ENCODE peak calls at places on chromosomes 4 and X, in ten cellular contexts. One of them, this sample, is unnamed.

GRCh38 chr4:159237975-159238374 is 135.1 kb downstream of the RAPGEF2 start:
- DNase-seq in activated gamma-delta T cell: no peak
- DNase-seq in activated CD4-positive, alpha-beta T cell treated with anti-CD3 and anti-CD28 coated beads for 1 hour: no peak
- DNase-seq in mesothelial cell of epicardium: no peak
- DNase-seq in NCI-H2029: no peak
- DNase-seq in NCI-H2171: no peak
- DNase-seq in M059J: no peak
- DNase-seq in GM23338: no peak
- DNase-seq in cardiac fibroblast: no peak
- DNase-seq in GM20000: no peak
- DNase-seq in this sample: no peak

GRCh38 chr4:157280673-157281072 is 60.1 kb downstream of the GRIA2 start:
- DNase-seq in activated gamma-delta T cell: no peak
- DNase-seq in activated CD4-positive, alpha-beta T cell treated with anti-CD3 and anti-CD28 coated beads for 1 hour: no peak
- DNase-seq in mesothelial cell of epicardium: no peak
- DNase-seq in NCI-H2029: no peak
- DNase-seq in NCI-H2171: no peak
- DNase-seq in M059J: peak
- DNase-seq in GM23338: no peak
- DNase-seq in cardiac fibroblast: no peak
- DNase-seq in GM20000: no peak
- DNase-seq in this sample: no peak

GRCh38 chr4:158025131-158025530 is 147.7 kb downstream of the GASK1B start:
- DNase-seq in activated gamma-delta T cell: no peak
- DNase-seq in activated CD4-positive, alpha-beta T cell treated with anti-CD3 and anti-CD28 coated beads for 1 hour: no peak
- DNase-seq in mesothelial cell of epicardium: no peak
- DNase-seq in NCI-H2029: no peak
- DNase-seq in NCI-H2171: no peak
- DNase-seq in M059J: peak
- DNase-seq in GM23338: no peak
- DNase-seq in cardiac fibroblast: no peak
- DNase-seq in GM20000: no peak
- DNase-seq in this sample: peak

GRCh38 chr4:99677161-99677560 is 19.5 kb upstream of the C4orf54 start:
- DNase-seq in activated gamma-delta T cell: no peak
- DNase-seq in activated CD4-positive, alpha-beta T cell treated with anti-CD3 and anti-CD28 coated beads for 1 hour: no peak
- DNase-seq in mesothelial cell of epicardium: no peak
- DNase-seq in NCI-H2029: no peak
- DNase-seq in NCI-H2171: no peak
- DNase-seq in M059J: no peak
- DNase-seq in GM23338: no peak
- DNase-seq in cardiac fibroblast: no peak
- DNase-seq in GM20000: no peak
- DNase-seq in this sample: no peak

GRCh38 chrX:70452143-70452733 is 7.6 kb downstream of the DLG3 start:
- DNase-seq in activated gamma-delta T cell: peak
- DNase-seq in activated CD4-positive, alpha-beta T cell treated with anti-CD3 and anti-CD28 coated beads for 1 hour: peak
- DNase-seq in mesothelial cell of epicardium: no peak
- DNase-seq in NCI-H2029: peak
- DNase-seq in NCI-H2171: peak
- DNase-seq in M059J: peak
- DNase-seq in GM23338: peak
- DNase-seq in cardiac fibroblast: peak
- DNase-seq in GM20000: peak
- DNase-seq in this sample: no peak

GRCh38 chr4:87978656-87979055 is 3.1 kb downstream of the SPP1 start:
- DNase-seq in activated gamma-delta T cell: no peak
- DNase-seq in activated CD4-positive, alpha-beta T cell treated with anti-CD3 and anti-CD28 coated beads for 1 hour: no peak
- DNase-seq in mesothelial cell of epicardium: no peak
- DNase-seq in NCI-H2029: no peak
- DNase-seq in NCI-H2171: no peak
- DNase-seq in M059J: no peak
- DNase-seq in GM23338: no peak
- DNase-seq in cardiac fibroblast: peak
- DNase-seq in GM20000: no peak
- DNase-seq in this sample: peak

GRCh38 chrX:13404364-13404763 is 84.5 kb upstream of the ATXN3L start:
- DNase-seq in activated gamma-delta T cell: peak
- DNase-seq in activated CD4-positive, alpha-beta T cell treated with anti-CD3 and anti-CD28 coated beads for 1 hour: no peak
- DNase-seq in mesothelial cell of epicardium: no peak
- DNase-seq in NCI-H2029: no peak
- DNase-seq in NCI-H2171: no peak
- DNase-seq in M059J: no peak
- DNase-seq in GM23338: no peak
- DNase-seq in cardiac fibroblast: no peak
- DNase-seq in GM20000: no peak
- DNase-seq in this sample: no peak

GRCh38 chr4:150794706-150795105 is 212.8 kb downstream of the MAB21L2 start:
- DNase-seq in activated gamma-delta T cell: no peak
- DNase-seq in activated CD4-positive, alpha-beta T cell treated with anti-CD3 and anti-CD28 coated beads for 1 hour: no peak
- DNase-seq in mesothelial cell of epicardium: no peak
- DNase-seq in NCI-H2029: no peak
- DNase-seq in NCI-H2171: no peak
- DNase-seq in M059J: no peak
- DNase-seq in GM23338: no peak
- DNase-seq in cardiac fibroblast: peak
- DNase-seq in GM20000: no peak
- DNase-seq in this sample: no peak

GRCh38 chr4:52579602-52580272 is 79.4 kb downstream of the USP46 start:
- DNase-seq in activated gamma-delta T cell: no peak
- DNase-seq in activated CD4-positive, alpha-beta T cell treated with anti-CD3 and anti-CD28 coated beads for 1 hour: no peak
- DNase-seq in mesothelial cell of epicardium: no peak
- DNase-seq in NCI-H2029: no peak
- DNase-seq in NCI-H2171: no peak
- DNase-seq in M059J: no peak
- DNase-seq in GM23338: no peak
- DNase-seq in cardiac fibroblast: no peak
- DNase-seq in GM20000: no peak
- DNase-seq in this sample: no peak

GRCh38 chr4:40976343-40976742 is 226.6 kb downstream of the NSUN7 start:
- DNase-seq in activated gamma-delta T cell: no peak
- DNase-seq in activated CD4-positive, alpha-beta T cell treated with anti-CD3 and anti-CD28 coated beads for 1 hour: no peak
- DNase-seq in mesothelial cell of epicardium: no peak
- DNase-seq in NCI-H2029: peak
- DNase-seq in NCI-H2171: peak
- DNase-seq in M059J: peak
- DNase-seq in GM23338: peak
- DNase-seq in cardiac fibroblast: peak
- DNase-seq in GM20000: peak
- DNase-seq in this sample: peak

GRCh38 chrX:10393899-10394298 is 226.5 kb downstream of the MID1 start:
- DNase-seq in activated gamma-delta T cell: no peak
- DNase-seq in activated CD4-positive, alpha-beta T cell treated with anti-CD3 and anti-CD28 coated beads for 1 hour: no peak
- DNase-seq in mesothelial cell of epicardium: no peak
- DNase-seq in NCI-H2029: no peak
- DNase-seq in NCI-H2171: no peak
- DNase-seq in M059J: peak
- DNase-seq in GM23338: no peak
- DNase-seq in cardiac fibroblast: peak
- DNase-seq in GM20000: no peak
- DNase-seq in this sample: peak

GRCh38 chr4:1415681-1415981 is 9.4 kb upstream of the NKX1-1 start:
- DNase-seq in activated gamma-delta T cell: no peak
- DNase-seq in activated CD4-positive, alpha-beta T cell treated with anti-CD3 and anti-CD28 coated beads for 1 hour: no peak
- DNase-seq in mesothelial cell of epicardium: no peak
- DNase-seq in NCI-H2029: no peak
- DNase-seq in NCI-H2171: no peak
- DNase-seq in M059J: no peak
- DNase-seq in GM23338: no peak
- DNase-seq in cardiac fibroblast: no peak
- DNase-seq in GM20000: no peak
- DNase-seq in this sample: no peak

GRCh38 chr4:79413486-79413885 is 5.5 kb upstream of the GK2 start:
- DNase-seq in activated gamma-delta T cell: no peak
- DNase-seq in activated CD4-positive, alpha-beta T cell treated with anti-CD3 and anti-CD28 coated beads for 1 hour: no peak
- DNase-seq in mesothelial cell of epicardium: no peak
- DNase-seq in NCI-H2029: no peak
- DNase-seq in NCI-H2171: peak
- DNase-seq in M059J: no peak
- DNase-seq in GM23338: no peak
- DNase-seq in cardiac fibroblast: no peak
- DNase-seq in GM20000: no peak
- DNase-seq in this sample: no peak

GRCh38 chr4:83890231-83890630 is 354.3 kb downstream of the GPAT3 start:
- DNase-seq in activated gamma-delta T cell: no peak
- DNase-seq in activated CD4-positive, alpha-beta T cell treated with anti-CD3 and anti-CD28 coated beads for 1 hour: no peak
- DNase-seq in mesothelial cell of epicardium: no peak
- DNase-seq in NCI-H2029: no peak
- DNase-seq in NCI-H2171: no peak
- DNase-seq in M059J: peak
- DNase-seq in GM23338: no peak
- DNase-seq in cardiac fibroblast: peak
- DNase-seq in GM20000: no peak
- DNase-seq in this sample: no peak

GRCh38 chr4:19850909-19851308 is 400.8 kb upstream of the SLIT2 start:
- DNase-seq in activated gamma-delta T cell: no peak
- DNase-seq in activated CD4-positive, alpha-beta T cell treated with anti-CD3 and anti-CD28 coated beads for 1 hour: no peak
- DNase-seq in mesothelial cell of epicardium: no peak
- DNase-seq in NCI-H2029: no peak
- DNase-seq in NCI-H2171: no peak
- DNase-seq in M059J: peak
- DNase-seq in GM23338: no peak
- DNase-seq in cardiac fibroblast: peak
- DNase-seq in GM20000: no peak
- DNase-seq in this sample: no peak

GRCh38 chrX:34655496-34656258 is 1.4 kb downstream of the TMEM47 start:
- DNase-seq in activated gamma-delta T cell: no peak
- DNase-seq in activated CD4-positive, alpha-beta T cell treated with anti-CD3 and anti-CD28 coated beads for 1 hour: no peak
- DNase-seq in mesothelial cell of epicardium: no peak
- DNase-seq in NCI-H2029: no peak
- DNase-seq in NCI-H2171: no peak
- DNase-seq in M059J: peak
- DNase-seq in GM23338: peak
- DNase-seq in cardiac fibroblast: peak
- DNase-seq in GM20000: no peak
- DNase-seq in this sample: no peak

GRCh38 chr4:157052429-157053040 is 23.4 kb upstream of the GLRB start:
- DNase-seq in activated gamma-delta T cell: no peak
- DNase-seq in activated CD4-positive, alpha-beta T cell treated with anti-CD3 and anti-CD28 coated beads for 1 hour: no peak
- DNase-seq in mesothelial cell of epicardium: no peak
- DNase-seq in NCI-H2029: no peak
- DNase-seq in NCI-H2171: no peak
- DNase-seq in M059J: peak
- DNase-seq in GM23338: peak
- DNase-seq in cardiac fibroblast: no peak
- DNase-seq in GM20000: no peak
- DNase-seq in this sample: no peak

GRCh38 chrX:155747520-155747919 is 133.6 kb upstream of the VAMP7 start:
- DNase-seq in activated gamma-delta T cell: no peak
- DNase-seq in activated CD4-positive, alpha-beta T cell treated with anti-CD3 and anti-CD28 coated beads for 1 hour: no peak
- DNase-seq in mesothelial cell of epicardium: no peak
- DNase-seq in NCI-H2029: peak
- DNase-seq in NCI-H2171: no peak
- DNase-seq in M059J: peak
- DNase-seq in GM23338: no peak
- DNase-seq in cardiac fibroblast: peak
- DNase-seq in GM20000: no peak
- DNase-seq in this sample: no peak

GRCh38 chr4:89837385-89837995 is 529 bp upstream of the SNCA start:
- DNase-seq in activated gamma-delta T cell: no peak
- DNase-seq in activated CD4-positive, alpha-beta T cell treated with anti-CD3 and anti-CD28 coated beads for 1 hour: no peak
- DNase-seq in mesothelial cell of epicardium: no peak
- DNase-seq in NCI-H2029: no peak
- DNase-seq in NCI-H2171: no peak
- DNase-seq in M059J: peak
- DNase-seq in GM23338: no peak
- DNase-seq in cardiac fibroblast: peak
- DNase-seq in GM20000: peak
- DNase-seq in this sample: peak

GRCh38 chrX:154603438-154604430 is 15.3 kb downstream of the CTAG1B start:
- DNase-seq in activated gamma-delta T cell: no peak
- DNase-seq in activated CD4-positive, alpha-beta T cell treated with anti-CD3 and anti-CD28 coated beads for 1 hour: no peak
- DNase-seq in mesothelial cell of epicardium: no peak
- DNase-seq in NCI-H2029: no peak
- DNase-seq in NCI-H2171: no peak
- DNase-seq in M059J: peak
- DNase-seq in GM23338: no peak
- DNase-seq in cardiac fibroblast: peak
- DNase-seq in GM20000: no peak
- DNase-seq in this sample: no peak

GRCh38 chrX:35351795-35352483 is 409.3 kb downstream of the FAM47B start:
- DNase-seq in activated gamma-delta T cell: no peak
- DNase-seq in activated CD4-positive, alpha-beta T cell treated with anti-CD3 and anti-CD28 coated beads for 1 hour: no peak
- DNase-seq in mesothelial cell of epicardium: no peak
- DNase-seq in NCI-H2029: no peak
- DNase-seq in NCI-H2171: no peak
- DNase-seq in M059J: no peak
- DNase-seq in GM23338: no peak
- DNase-seq in cardiac fibroblast: no peak
- DNase-seq in GM20000: no peak
- DNase-seq in this sample: no peak